ENCODE peak calls at places on chromosomes 7 and 10, in nine cellular contexts. T is IMR-90, V is endodermal cell, U is OCI-LY7, J is keratinocyte, D is HFFc6, Z is astrocyte of the spinal cord, A is GM13977, P is cardiac muscle cell. E is an unnamed sample.

GRCh38 chr10:104324931-104325330 is 13.3 kb downstream of the ITPRIP start:
- DNase-seq in J (no peak), T (no peak), D (no peak), V (no peak), Z (no peak), P (no peak), U (no peak), A (no peak), E (no peak)

GRCh38 chr7:30697716-30698460 is 15.6 kb upstream of the CRHR2 start:
- DNase-seq in A (no peak), U (no peak), P (no peak), T (no peak), V (peak; percentile 77), D (no peak), Z (no peak), J (no peak), E (no peak)

GRCh38 chr10:86968271-86968993 is at the start of gene ADIRF:
- DNase-seq in T (no peak), U (no peak), A (peak; percentile 40), J (no peak), D (no peak), P (no peak), Z (no peak), V (peak; percentile 49), E (peak; percentile 19)

GRCh38 chr7:112398534-112398933 is 51.7 kb upstream of the IFRD1 start:
- DNase-seq in D (no peak), U (no peak), T (no peak), V (no peak), P (no peak), Z (no peak), J (no peak), A (no peak), E (no peak)

GRCh38 chr10:114163062-114163861 is 10.7 kb downstream of the CCDC186 start:
- DNase-seq in Z (peak; percentile 41), T (no peak), D (no peak), P (no peak), A (no peak), V (no peak), U (no peak), J (no peak), E (no peak)

GRCh38 chr7:100053201-100053600 is 3.6 kb downstream of the ZSCAN21 start:
- DNase-seq in J (peak; percentile 63), A (peak; percentile 53), V (peak; percentile 70), Z (peak; percentile 76), U (peak; percentile 69), T (peak; percentile 86), D (peak; percentile 77), P (peak; percentile 35), E (peak; percentile 40)

GRCh38 chr10:77566228-77566627 is 71.4 kb downstream of the KCNMA1 start:
- DNase-seq in V (no peak), U (no peak), A (no peak), T (peak; percentile 42), J (no peak), P (no peak), Z (no peak), D (no peak), E (no peak)

GRCh38 chr7:127245582-127245981 is 7.2 kb downstream of the GRM8 start:
- DNase-seq in Z (no peak), U (no peak), P (no peak), V (no peak), T (no peak), A (no peak), J (no peak), D (no peak), E (no peak)

GRCh38 chr7:1160665-1161010 is 642 bp upstream of the ZFAND2A start:
- DNase-seq in U (no peak), Z (no peak), P (no peak), D (no peak), T (no peak), J (no peak), V (no peak), A (peak; percentile 47), E (peak; percentile 37)

GRCh38 chr10:35127289-35127891 is 744 bp downstream of the CREM start:
- DNase-seq in V (peak; percentile 82), Z (peak; percentile 68), J (no peak), P (peak; percentile 24), U (peak; percentile 40), T (peak; percentile 63), D (peak; percentile 55), A (peak; percentile 28), E (peak; percentile 31)

GRCh38 chr10:18737236-18737635 is 78.0 kb downstream of the ARL5B start:
- DNase-seq in Z (peak; percentile 31), J (no peak), V (no peak), T (peak; percentile 66), U (no peak), A (no peak), P (no peak), D (peak; percentile 16), E (no peak)

GRCh38 chr10:71700735-71701368 is 18.7 kb downstream of the C10orf105 start:
- DNase-seq in T (no peak), P (peak; percentile 39), V (no peak), A (no peak), J (no peak), Z (no peak), D (no peak), U (no peak), E (no peak)

GRCh38 chr10:77286851-77287250 is 350.8 kb downstream of the KCNMA1 start:
- DNase-seq in D (no peak), J (no peak), V (no peak), A (no peak), U (no peak), P (no peak), T (no peak), Z (no peak), E (no peak)

GRCh38 chr7:226281-226882 is 34.0 kb downstream of the FAM20C start:
- DNase-seq in D (no peak), J (no peak), U (no peak), A (no peak), Z (peak; percentile 81), V (no peak), P (no peak), T (peak; percentile 72), E (no peak)

GRCh38 chr7:148963583-148964509 is 64.5 kb downstream of the PDIA4 start:
- DNase-seq in A (no peak), P (no peak), U (no peak), J (no peak), V (peak; percentile 60), D (no peak), Z (peak; percentile 23), T (no peak), E (no peak)

GRCh38 chr7:17474724-17475344 is 176.4 kb downstream of the AHR start:
- DNase-seq in P (no peak), A (no peak), Z (no peak), V (peak; percentile 70), D (no peak), T (no peak), U (no peak), J (no peak), E (no peak)

GRCh38 chr10:5762531-5762930 is 50.7 kb downstream of the GDI2 start:
- DNase-seq in P (no peak), T (no peak), Z (no peak), D (no peak), V (no peak), A (no peak), U (no peak), J (no peak), E (no peak)

GRCh38 chr10:5761220-5761619 is 52.0 kb downstream of the GDI2 start:
- DNase-seq in V (no peak), A (no peak), P (no peak), Z (no peak), J (no peak), U (no peak), D (no peak), T (no peak), E (no peak)

GRCh38 chr10:5765617-5766016 is 47.6 kb downstream of the GDI2 start:
- DNase-seq in J (no peak), V (no peak), U (no peak), A (no peak), D (no peak), P (no peak), T (no peak), Z (no peak), E (no peak)

GRCh38 chr10:5766189-5766588 is 47.0 kb downstream of the GDI2 start:
- DNase-seq in V (no peak), U (no peak), P (no peak), D (no peak), A (no peak), J (no peak), T (no peak), Z (no peak), E (no peak)

GRCh38 chr10:5764422-5765297 is 48.6 kb downstream of the GDI2 start:
- DNase-seq in T (no peak), U (no peak), J (no peak), P (no peak), D (no peak), A (no peak), V (no peak), Z (no peak), E (no peak)
- TF ChIP-seq CTCF in T (no peak), U (peak; percentile 57), J (no peak), P (no peak), D (no peak), A (no peak), V (peak; percentile 37), Z (no peak), E (no peak)

DNA sequence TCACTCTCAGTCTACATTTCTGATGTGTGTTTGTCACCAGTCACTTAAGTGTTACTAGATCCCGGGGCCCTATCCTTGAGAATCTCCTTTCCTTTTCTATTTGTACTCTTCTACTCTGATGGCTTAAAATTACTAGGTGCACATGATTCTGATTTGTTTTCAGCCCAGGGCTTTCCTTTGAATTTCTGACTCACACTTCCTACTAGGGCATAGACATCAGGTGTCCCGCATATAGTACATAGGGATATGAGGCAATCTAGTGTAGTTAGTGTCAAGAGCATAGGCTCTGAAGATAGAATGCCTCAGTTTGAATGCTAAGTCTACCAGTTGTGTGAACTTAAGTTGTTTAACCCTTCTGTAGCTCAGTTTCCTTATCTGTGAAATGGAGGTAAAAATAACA is 49.4 kb upstream of the LRRN3 start:
- DNase-seq in A (no peak), D (no peak), U (no peak), T (peak; percentile 1), P (peak; percentile 61), J (no peak), Z (no peak), V (no peak), E (no peak)
- TF ChIP-seq CTCF in A (no peak), D (no peak), U (no peak), T (no peak), P (no peak), J (no peak), Z (no peak), V (no peak), E (no peak)

DNA sequence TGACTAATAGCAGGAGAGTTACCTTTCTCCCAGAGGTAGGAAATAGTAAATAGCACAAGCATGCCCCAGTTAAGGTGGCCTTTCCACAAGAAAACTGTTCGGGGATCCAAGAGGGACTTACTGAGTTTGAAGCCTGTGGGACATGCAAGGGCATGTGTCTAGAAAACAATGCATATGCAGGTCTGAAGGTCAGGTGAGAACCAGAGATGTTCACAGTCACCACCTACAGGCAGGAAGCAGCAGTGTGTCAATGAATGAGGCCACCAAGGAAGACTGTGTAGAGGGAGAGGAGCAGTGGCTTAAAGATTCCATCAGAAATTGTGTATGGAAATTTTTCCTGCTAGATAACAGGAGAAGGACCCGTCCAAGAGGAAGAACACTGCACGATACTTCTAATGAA is 66.0 kb downstream of the CALD1 start:
- DNase-seq in J (peak; percentile 13), U (peak; percentile 24), P (no peak), D (no peak), Z (no peak), A (peak; percentile 27), V (no peak), T (no peak), E (peak; percentile 42)
- TF ChIP-seq CTCF in J (peak; percentile 75), U (peak; percentile 60), P (peak; percentile 24), D (peak; percentile 61), Z (peak; percentile 41), A (peak; percentile 45), V (peak; percentile 75), T (peak; percentile 22), E (peak; percentile 15)

GRCh38 chr7:101900103-101900502 is 82.7 kb downstream of the CUX1 start:
- DNase-seq in D (peak; percentile 29), J (no peak), Z (no peak), U (no peak), V (no peak), A (no peak), T (no peak), P (no peak), E (no peak)
- TF ChIP-seq CTCF in D (peak; percentile 48), J (no peak), Z (peak; percentile 8), U (no peak), V (no peak), A (no peak), T (no peak), P (no peak), E (no peak)